ENCODE peak calls at places on chromosomes 2 and 18, in five cellular contexts. I, Z, N, H and T are unnamed samples.

GRCh38 chr18:48328473-48329205 is 80.5 kb downstream of the ZBTB7C start:
- DNase-seq in I (no peak), Z (no peak), N (no peak), H (peak; percentile 32), T (peak; percentile 63)

GRCh38 chr2:190409616-190410015 is 1.5 kb downstream of the MFSD6 start:
- DNase-seq in I (no peak), Z (no peak), N (no peak), H (no peak), T (no peak)

GRCh38 chr18:34543940-34544339 is 166.2 kb upstream of the DTNA start:
- DNase-seq in I (no peak), Z (no peak), N (no peak), H (no peak), T (no peak)

GRCh38 chr2:179129574-179130238 is 79.8 kb upstream of the CCDC141 start:
- DNase-seq in I (no peak), Z (no peak), N (no peak), H (peak; percentile 12), T (peak; percentile 36)

GRCh38 chr2:181772334-181772733 is 92.0 kb upstream of the NEUROD1 start:
- DNase-seq in I (no peak), Z (no peak), N (no peak), H (no peak), T (no peak)

GRCh38 chr2:96839288-96839874 is 4.4 kb downstream of the ANKRD23 start:
- DNase-seq in I (no peak), Z (peak; percentile 85), N (no peak), H (no peak), T (no peak)

GRCh38 chr2:180385601-180386201 is 378.6 kb upstream of the CWC22 start:
- DNase-seq in I (no peak), Z (no peak), N (no peak), H (peak; percentile 6), T (peak; percentile 87)

GRCh38 chr2:23500836-23501235 is 115.9 kb downstream of the KLHL29 start:
- DNase-seq in I (no peak), Z (no peak), N (no peak), H (no peak), T (no peak)

GRCh38 chr2:65835106-65835505 is 402.7 kb upstream of the SPRED2 start:
- DNase-seq in I (no peak), Z (no peak), N (no peak), H (no peak), T (no peak)

GRCh38 chr2:124426630-124427029 is 401.5 kb downstream of the CNTNAP5 start:
- DNase-seq in I (no peak), Z (no peak), N (peak; percentile 58), H (no peak), T (no peak)

GRCh38 chr2:14909795-14910194 is 277.3 kb downstream of the LRATD1 start:
- DNase-seq in I (no peak), Z (no peak), N (no peak), H (no peak), T (no peak)

GRCh38 chr18:55779461-55779710 is 191.4 kb upstream of the TCF4 start:
- DNase-seq in I (no peak), Z (no peak), N (no peak), H (no peak), T (no peak)

GRCh38 chr2:95007822-95008221 is 17.7 kb upstream of the MAL start:
- DNase-seq in I (no peak), Z (no peak), N (peak; percentile 74), H (no peak), T (no peak)

GRCh38 chr2:171205551-171205950 is 44.9 kb upstream of the TLK1 start:
- DNase-seq in I (no peak), Z (no peak), N (no peak), H (no peak), T (no peak)

GRCh38 chr2:23719721-23720120 is 207.2 kb downstream of the ATAD2B start:
- DNase-seq in I (no peak), Z (no peak), N (no peak), H (no peak), T (no peak)

GRCh38 chr2:113240915-113241911 is 37.5 kb downstream of the PAX8 start:
- DNase-seq in I (peak; percentile 95), Z (peak; percentile 52), N (no peak), H (peak; percentile 90), T (peak; percentile 100)

GRCh38 chr2:161250864-161251436 is 57.3 kb upstream of the PSMD14 start:
- DNase-seq in I (no peak), Z (no peak), N (no peak), H (peak; percentile 74), T (peak; percentile 66)

GRCh38 chr2:163066085-163066484 is 227.5 kb upstream of the KCNH7 start:
- DNase-seq in I (no peak), Z (no peak), N (no peak), H (no peak), T (no peak)

GRCh38 chr18:29074147-29074546 is 897.2 kb upstream of the CDH2 start:
- DNase-seq in I (no peak), Z (no peak), N (no peak), H (no peak), T (no peak)

GRCh38 chr2:233935426-233935825 is 18.3 kb downstream of the TRPM8 start:
- DNase-seq in I (no peak), Z (no peak), N (no peak), H (no peak), T (no peak)

GRCh38 chr2:65574911-65575444 is 142.6 kb upstream of the SPRED2 start:
- DNase-seq in I (no peak), Z (no peak), N (no peak), H (no peak), T (no peak)

GRCh38 chr2:505931-506330 is 171.3 kb downstream of the TMEM18 start:
- DNase-seq in I (no peak), Z (no peak), N (no peak), H (no peak), T (no peak)

GRCh38 chr2:18883626-18884456 is 294.5 kb upstream of the NT5C1B start:
- DNase-seq in I (peak; percentile 35), Z (no peak), N (no peak), H (no peak), T (peak; percentile 57)

GRCh38 chr2:185127412-185127811 is 529.1 kb downstream of the ZNF804A start:
- DNase-seq in I (no peak), Z (no peak), N (no peak), H (no peak), T (no peak)

GRCh38 chr2:189318761-189319160 is 122.5 kb upstream of the WDR75 start:
- DNase-seq in I (no peak), Z (no peak), N (no peak), H (no peak), T (no peak)

DNA sequence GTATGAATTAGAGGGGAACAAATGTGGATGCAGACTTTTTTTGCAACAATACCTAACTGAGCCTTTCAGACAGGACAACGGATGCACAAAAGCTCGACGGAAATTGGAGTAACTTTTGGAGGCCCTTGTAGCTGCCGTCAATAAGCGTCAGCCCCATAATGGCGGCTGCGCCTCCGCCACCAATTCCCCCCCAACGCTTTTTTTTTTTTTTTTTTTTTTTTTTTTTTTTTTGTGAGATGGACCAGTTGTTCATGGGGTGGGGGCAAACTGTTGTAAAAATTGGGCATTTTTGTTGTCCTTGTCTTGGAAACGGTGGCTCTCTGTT is 138.4 kb upstream of the SIX3 start:
- DNase-seq in I (no peak), Z (no peak), N (no peak), H (no peak), T (no peak)
- H3K4me3 ChIP-seq in I (no peak overlapping the region), Z (no peak overlapping the region), N (no peak overlapping the region), H (no peak overlapping the region), T (no peak overlapping the region)

GRCh38 chr18:9017170-9017899 is 85.2 kb upstream of the NDUFV2 start:
- DNase-seq in I (peak; percentile 85), Z (peak; percentile 68), N (peak; percentile 64), H (peak; percentile 76), T (peak; percentile 89)
- H3K4me3 ChIP-seq in I (no peak overlapping the region), Z (no peak overlapping the region), N (peak overlapping the region; percentile 21), H (no peak overlapping the region), T (peak overlapping the region; percentile 23)

GRCh38 chr2:11688222-11689069 is 18.5 kb upstream of the NTSR2 start:
- DNase-seq in I (peak; percentile 90), Z (peak; percentile 86), N (peak; percentile 67), H (peak; percentile 90), T (peak; percentile 86)
- H3K4me3 ChIP-seq in I (no peak overlapping the region), Z (no peak overlapping the region), N (peak overlapping the region; percentile 9), H (no peak overlapping the region), T (peak overlapping the region; percentile 33)

GRCh38 chr18:41144444-41144843 is 810.6 kb upstream of the PIK3C3 start:
- DNase-seq in I (no peak), Z (no peak), N (no peak), H (no peak), T (peak; percentile 86)

GRCh38 chr18:41145526-41145925 is 809.5 kb upstream of the PIK3C3 start:
- DNase-seq in I (no peak), Z (no peak), N (no peak), H (no peak), T (peak; percentile 62)

GRCh38 chr18:41150316-41150715 is 804.7 kb upstream of the PIK3C3 start:
- DNase-seq in I (no peak), Z (no peak), N (no peak), H (peak; percentile 43), T (no peak)

GRCh38 chr18:41140506-41140905 is 814.5 kb upstream of the PIK3C3 start:
- DNase-seq in I (no peak), Z (no peak), N (no peak), H (no peak), T (no peak)

DNA sequence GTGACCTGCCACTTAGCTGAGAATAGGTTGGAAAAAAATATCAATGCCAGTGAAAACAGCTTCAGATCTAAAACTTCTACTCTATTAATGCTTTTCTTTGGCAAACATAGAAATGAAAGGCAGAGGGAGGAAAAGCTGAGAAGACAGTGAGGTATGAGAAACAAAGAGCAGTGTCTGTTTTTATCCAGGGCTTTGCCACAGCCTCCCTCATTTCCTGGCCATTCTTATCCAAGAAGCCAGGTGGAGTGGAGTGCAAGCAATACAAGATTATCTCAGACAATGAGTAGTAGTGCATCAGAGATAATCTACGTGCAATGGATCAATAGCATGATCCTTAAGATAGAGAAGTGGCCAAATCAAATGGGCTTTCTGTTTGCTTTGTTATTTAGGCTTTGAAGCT is 808.7 kb upstream of the PIK3C3 start:
- DNase-seq in I (no peak), Z (no peak), N (no peak), H (no peak), T (no peak)
- H3K4me3 ChIP-seq in I (no peak overlapping the region), Z (no peak overlapping the region), N (no peak overlapping the region), H (no peak overlapping the region), T (no peak overlapping the region)

DNA sequence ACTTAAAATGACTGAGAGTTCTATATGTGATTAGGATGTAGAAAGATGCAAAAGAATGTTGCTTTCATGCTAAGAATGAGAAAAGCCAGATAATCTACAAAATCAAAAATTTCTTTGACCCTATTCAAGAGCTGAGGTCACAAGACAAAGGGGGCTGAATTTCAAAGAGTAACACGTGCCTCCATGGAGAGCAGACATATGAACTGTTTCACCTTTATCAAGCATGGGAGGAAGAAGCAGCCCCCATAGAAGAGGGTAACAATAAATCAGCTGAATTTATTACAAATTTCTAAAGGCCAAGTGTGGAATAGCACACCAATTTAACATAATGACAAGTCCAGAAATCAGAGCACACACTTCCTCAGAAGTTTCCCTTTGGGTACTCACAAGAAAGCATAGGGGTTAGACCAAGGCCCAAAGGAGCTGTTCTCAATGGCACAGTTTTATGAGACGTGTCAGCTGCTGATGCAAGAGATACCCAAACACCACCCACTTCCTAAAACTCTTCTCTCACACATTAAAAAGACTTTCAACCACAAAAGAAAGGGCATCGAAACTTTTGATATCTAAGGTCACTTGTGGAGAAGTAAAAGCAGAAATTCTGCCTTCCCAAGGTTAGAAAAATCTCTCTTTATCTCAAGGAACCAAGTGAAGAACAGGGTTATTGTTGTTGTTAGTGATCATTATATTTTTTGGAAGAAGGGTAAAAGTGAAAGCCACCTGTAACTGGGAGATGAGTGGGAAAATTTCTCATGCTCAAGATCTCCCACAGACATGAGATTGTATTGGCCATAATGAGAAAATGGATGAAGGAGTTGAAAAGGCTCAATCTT is 950.1 kb downstream of the TRIB2 start:
- DNase-seq in I (no peak), Z (no peak), N (no peak), H (no peak), T (no peak)
- H3K4me3 ChIP-seq in I (no peak overlapping the region), Z (no peak overlapping the region), N (no peak overlapping the region), H (no peak overlapping the region), T (no peak overlapping the region)